ENCODE peak calls at places on chromosomes 16 and 17, in nine cellular contexts. S is ascending aorta; C is heart right ventricle; D is HCT116; X is NCI-H345; L is AG04449; W is NB4; I is activated naive CD4-positive, alpha-beta T cell treated with anti-CD3 and anti-CD28 coated beads, Interleukin-2, amount 50 U/mL, for 16 hours; Z is aorta. T is an unnamed sample.

GRCh38 chr16:86072328-86073102 is 173.6 kb downstream of the IRF8 start:
- DNase-seq in S (no peak), C (peak), D (peak), X (peak), L (peak), W (peak), I (peak), Z (peak), T (peak)

GRCh38 chr16:50752481-50753235 is 10.8 kb downstream of the CYLD start:
- DNase-seq in S (no peak), C (no peak), D (no peak), X (no peak), L (no peak), W (no peak), I (no peak), Z (no peak), T (no peak)

GRCh38 chr17:28969706-28970393 is 18.5 kb upstream of the PHF12 start:
- DNase-seq in S (no peak), C (no peak), D (no peak), X (no peak), L (no peak), W (no peak), I (no peak), Z (no peak), T (no peak)

GRCh38 chr16:74556375-74556922 is 50.5 kb downstream of the GLG1 start:
- DNase-seq in S (no peak), C (no peak), D (peak), X (no peak), L (no peak), W (no peak), I (no peak), Z (no peak), T (no peak)

GRCh38 chr17:16939271-16939576 is 32.7 kb downstream of the TNFRSF13B start:
- DNase-seq in S (no peak), C (no peak), D (no peak), X (no peak), L (no peak), W (no peak), I (no peak), Z (no peak), T (no peak)

GRCh38 chr17:32341857-32342602 is at the start of gene C17orf75:
- DNase-seq in S (peak), C (peak), D (peak), X (peak), L (no peak), W (peak), I (peak), Z (peak), T (no peak)

GRCh38 chr16:72978212-72978611 is 69.7 kb downstream of the ZFHX3 start:
- DNase-seq in S (no peak), C (no peak), D (no peak), X (no peak), L (no peak), W (no peak), I (no peak), Z (no peak), T (no peak)

GRCh38 chr17:40522250-40522960 is 21.0 kb upstream of the TNS4 start:
- DNase-seq in S (no peak), C (no peak), D (no peak), X (no peak), L (no peak), W (no peak), I (no peak), Z (peak), T (no peak)

GRCh38 chr17:55911186-55911585 is 160.3 kb downstream of the PCTP start:
- DNase-seq in S (no peak), C (no peak), D (no peak), X (no peak), L (no peak), W (no peak), I (no peak), Z (no peak), T (no peak)

GRCh38 chr17:4942760-4943508 is 2.9 kb downstream of the RNF167 start:
- DNase-seq in S (no peak), C (no peak), D (no peak), X (no peak), L (no peak), W (no peak), I (no peak), Z (no peak), T (no peak)

GRCh38 chr17:74337834-74338500 is 11.9 kb downstream of the KIF19 start:
- DNase-seq in S (no peak), C (no peak), D (no peak), X (peak), L (no peak), W (no peak), I (no peak), Z (no peak), T (no peak)

GRCh38 chr16:83992624-83993023 is 24.6 kb downstream of the NECAB2 start:
- DNase-seq in S (no peak), C (peak), D (no peak), X (no peak), L (no peak), W (no peak), I (no peak), Z (no peak), T (peak)

GRCh38 chr17:65433592-65433991 is 127.9 kb downstream of the AXIN2 start:
- DNase-seq in S (no peak), C (no peak), D (no peak), X (no peak), L (no peak), W (no peak), I (no peak), Z (no peak), T (no peak)

GRCh38 chr16:75415169-75415908 is 18.0 kb downstream of the CFDP1 start:
- DNase-seq in S (no peak), C (no peak), D (no peak), X (no peak), L (no peak), W (no peak), I (no peak), Z (no peak), T (no peak)

GRCh38 chr16:89586853-89587252 is 11.3 kb downstream of the CPNE7 start:
- DNase-seq in S (no peak), C (no peak), D (no peak), X (no peak), L (no peak), W (no peak), I (no peak), Z (no peak), T (no peak)

GRCh38 chr17:17751489-17751995 is 70.3 kb downstream of the RAI1 start:
- DNase-seq in S (no peak), C (no peak), D (no peak), X (no peak), L (no peak), W (peak), I (peak), Z (no peak), T (no peak)

GRCh38 chr17:11852231-11852630 is 145.0 kb downstream of the ZNF18 start:
- DNase-seq in S (no peak), C (no peak), D (no peak), X (no peak), L (no peak), W (no peak), I (no peak), Z (no peak), T (no peak)

GRCh38 chr17:17156107-17156506 is 50.0 kb downstream of the PLD6 start:
- DNase-seq in S (no peak), C (no peak), D (no peak), X (no peak), L (no peak), W (no peak), I (no peak), Z (no peak), T (peak)

GRCh38 chr17:77579717-77580116 is 378.8 kb upstream of the TNRC6C start:
- DNase-seq in S (no peak), C (no peak), D (no peak), X (peak), L (no peak), W (peak), I (no peak), Z (no peak), T (no peak)

GRCh38 chr17:80501739-80502577 is 25.6 kb upstream of the NPTX1 start:
- DNase-seq in S (no peak), C (no peak), D (no peak), X (no peak), L (no peak), W (no peak), I (no peak), Z (no peak), T (no peak)

GRCh38 chr16:75647492-75648264 is at the start of the genes KARS1 and TERF2IP:
- DNase-seq in S (peak), C (peak), D (peak), X (peak), L (peak), W (peak), I (peak), Z (peak), T (peak)

GRCh38 chr17:66276328-66276937 is 26.0 kb upstream of the PRKCA start:
- DNase-seq in S (no peak), C (no peak), D (no peak), X (no peak), L (no peak), W (no peak), I (no peak), Z (no peak), T (no peak)

GRCh38 chr16:12679660-12680272 is 123.9 kb downstream of the CPPED1 start:
- DNase-seq in S (no peak), C (no peak), D (no peak), X (no peak), L (no peak), W (no peak), I (no peak), Z (no peak), T (no peak)

GRCh38 chr16:31265329-31266245 is 5.8 kb downstream of the ITGAM start:
- DNase-seq in S (no peak), C (no peak), D (no peak), X (no peak), L (no peak), W (peak), I (peak), Z (peak), T (no peak)

GRCh38 chr17:61235821-61236197 is 163.8 kb upstream of the TBX2 start:
- DNase-seq in S (no peak), C (no peak), D (no peak), X (no peak), L (peak), W (no peak), I (no peak), Z (no peak), T (no peak)

GRCh38 chr17:38338535-38338934 is 5.2 kb downstream of the GPR179 start:
- DNase-seq in S (no peak), C (no peak), D (no peak), X (no peak), L (no peak), W (no peak), I (no peak), Z (peak), T (no peak)

T was measured in AG04450.